ENCODE peak calls at places on chromosomes 2 and 18, in four cellular contexts. One of them, this sample, is unnamed.

GRCh38 chr2:28904295-28904694 is 9.8 kb downstream of the WDR43 start:
- DNase-seq in left ventricle myocardium inferior: no peak
- DNase-seq in ascending aorta: no peak
- DNase-seq in mammary epithelial cell: peak; percentile 28
- DNase-seq in this sample: peak; percentile 55

GRCh38 chr2:212596688-212597087 is 58.1 kb upstream of the ERBB4 start:
- DNase-seq in left ventricle myocardium inferior: no peak
- DNase-seq in ascending aorta: no peak
- DNase-seq in mammary epithelial cell: no peak
- DNase-seq in this sample: no peak

GRCh38 chr2:27752551-27753237 is 18.8 kb upstream of the MRPL33 start:
- DNase-seq in left ventricle myocardium inferior: no peak
- DNase-seq in ascending aorta: no peak
- DNase-seq in mammary epithelial cell: peak; percentile 78
- DNase-seq in this sample: no peak

GRCh38 chr2:235391964-235392615 is 101.8 kb upstream of the AGAP1 start:
- DNase-seq in left ventricle myocardium inferior: no peak
- DNase-seq in ascending aorta: peak; percentile 35
- DNase-seq in mammary epithelial cell: no peak
- DNase-seq in this sample: no peak

GRCh38 chr2:25421746-25422431 is 80.2 kb upstream of the DNMT3A start:
- DNase-seq in left ventricle myocardium inferior: no peak
- DNase-seq in ascending aorta: no peak
- DNase-seq in mammary epithelial cell: no peak
- DNase-seq in this sample: no peak

GRCh38 chr2:161172901-161173540 is 12.8 kb downstream of the TANK start:
- DNase-seq in left ventricle myocardium inferior: no peak
- DNase-seq in ascending aorta: no peak
- DNase-seq in mammary epithelial cell: no peak
- DNase-seq in this sample: no peak

GRCh38 chr2:17199741-17200140 is 318.5 kb downstream of the RAD51AP2 start:
- DNase-seq in left ventricle myocardium inferior: no peak
- DNase-seq in ascending aorta: no peak
- DNase-seq in mammary epithelial cell: no peak
- DNase-seq in this sample: no peak

GRCh38 chr18:47863041-47863440 is 67.4 kb downstream of the SMAD2 start:
- DNase-seq in left ventricle myocardium inferior: no peak
- DNase-seq in ascending aorta: peak; percentile 66
- DNase-seq in mammary epithelial cell: no peak
- DNase-seq in this sample: no peak

GRCh38 chr2:189641565-189641964 is 19.7 kb upstream of the ASNSD1 start:
- DNase-seq in left ventricle myocardium inferior: no peak
- DNase-seq in ascending aorta: no peak
- DNase-seq in mammary epithelial cell: no peak
- DNase-seq in this sample: no peak

GRCh38 chr2:157899125-157899839 is 23.2 kb upstream of the ACVR1 start:
- DNase-seq in left ventricle myocardium inferior: no peak
- DNase-seq in ascending aorta: no peak
- DNase-seq in mammary epithelial cell: no peak
- DNase-seq in this sample: no peak

GRCh38 chr2:173803344-173803893 is 161.8 kb downstream of the SP3 start:
- DNase-seq in left ventricle myocardium inferior: no peak
- DNase-seq in ascending aorta: no peak
- DNase-seq in mammary epithelial cell: no peak
- DNase-seq in this sample: no peak

GRCh38 chr2:200444530-200444929 is 65.3 kb downstream of the KCTD18 start:
- DNase-seq in left ventricle myocardium inferior: no peak
- DNase-seq in ascending aorta: no peak
- DNase-seq in mammary epithelial cell: no peak
- DNase-seq in this sample: no peak

GRCh38 chr18:50286391-50287027 is 983 bp downstream of the CXXC1 start:
- DNase-seq in left ventricle myocardium inferior: no peak
- DNase-seq in ascending aorta: peak; percentile 68
- DNase-seq in mammary epithelial cell: peak; percentile 64
- DNase-seq in this sample: peak; percentile 54

GRCh38 chr18:26489881-26490280 is 58.5 kb downstream of the KCTD1 start:
- DNase-seq in left ventricle myocardium inferior: no peak
- DNase-seq in ascending aorta: no peak
- DNase-seq in mammary epithelial cell: no peak
- DNase-seq in this sample: no peak

GRCh38 chr2:80238692-80239469 is 65.7 kb downstream of the LRRTM1 start:
- DNase-seq in left ventricle myocardium inferior: no peak
- DNase-seq in ascending aorta: no peak
- DNase-seq in mammary epithelial cell: no peak
- DNase-seq in this sample: no peak

GRCh38 chr2:107711941-107712340 is 114.8 kb upstream of the RGPD4 start:
- DNase-seq in left ventricle myocardium inferior: no peak
- DNase-seq in ascending aorta: no peak
- DNase-seq in mammary epithelial cell: no peak
- DNase-seq in this sample: no peak

GRCh38 chr18:74380916-74381315 is 65.3 kb downstream of the C18orf63 start:
- DNase-seq in left ventricle myocardium inferior: no peak
- DNase-seq in ascending aorta: no peak
- DNase-seq in mammary epithelial cell: no peak
- DNase-seq in this sample: no peak

GRCh38 chr2:160331258-160332025 is 131.4 kb upstream of the ITGB6 start:
- DNase-seq in left ventricle myocardium inferior: peak; percentile 49
- DNase-seq in ascending aorta: no peak
- DNase-seq in mammary epithelial cell: no peak
- DNase-seq in this sample: no peak

GRCh38 chr2:21318263-21318662 is 194.5 kb downstream of the TDRD15 start:
- DNase-seq in left ventricle myocardium inferior: no peak
- DNase-seq in ascending aorta: no peak
- DNase-seq in mammary epithelial cell: no peak
- DNase-seq in this sample: no peak

GRCh38 chr2:238286987-238287386 is 1.4 kb downstream of the PER2 start:
- DNase-seq in left ventricle myocardium inferior: no peak
- DNase-seq in ascending aorta: no peak
- DNase-seq in mammary epithelial cell: no peak
- DNase-seq in this sample: no peak

GRCh38 chr2:113977660-113978523 is 88.0 kb downstream of the ACTR3 start:
- DNase-seq in left ventricle myocardium inferior: no peak
- DNase-seq in ascending aorta: no peak
- DNase-seq in mammary epithelial cell: peak; percentile 94
- DNase-seq in this sample: peak; percentile 92

GRCh38 chr2:26640781-26641564 is at the start of gene CIB4:
- DNase-seq in left ventricle myocardium inferior: no peak
- DNase-seq in ascending aorta: no peak
- DNase-seq in mammary epithelial cell: peak; percentile 82
- DNase-seq in this sample: peak; percentile 67

GRCh38 chr2:147094077-147094476 is 750.8 kb upstream of the ACVR2A start:
- DNase-seq in left ventricle myocardium inferior: no peak
- DNase-seq in ascending aorta: no peak
- DNase-seq in mammary epithelial cell: no peak
- DNase-seq in this sample: no peak

GRCh38 chr2:47357475-47357874 is 45.5 kb upstream of the MSH2 start:
- DNase-seq in left ventricle myocardium inferior: no peak
- DNase-seq in ascending aorta: peak; percentile 74
- DNase-seq in mammary epithelial cell: peak; percentile 69
- DNase-seq in this sample: no peak

GRCh38 chr2:162143969-162144368 is 8.1 kb downstream of the GCG start:
- DNase-seq in left ventricle myocardium inferior: no peak
- DNase-seq in ascending aorta: no peak
- DNase-seq in mammary epithelial cell: no peak
- DNase-seq in this sample: no peak

GRCh38 chr18:12946549-12947354 is 1.1 kb upstream of the SEH1L start:
- DNase-seq in left ventricle myocardium inferior: peak; percentile 46
- DNase-seq in ascending aorta: peak; percentile 76
- DNase-seq in mammary epithelial cell: peak; percentile 52
- DNase-seq in this sample: peak; percentile 79

GRCh38 chr2:220499281-220499680 is 871.9 kb downstream of the SLC4A3 start:
- DNase-seq in left ventricle myocardium inferior: peak; percentile 31
- DNase-seq in ascending aorta: peak; percentile 62
- DNase-seq in mammary epithelial cell: peak; percentile 45
- DNase-seq in this sample: peak; percentile 43

GRCh38 chr2:143205106-143205764 is 76.0 kb downstream of the ARHGAP15 start:
- DNase-seq in left ventricle myocardium inferior: no peak
- DNase-seq in ascending aorta: no peak
- DNase-seq in mammary epithelial cell: peak; percentile 50
- DNase-seq in this sample: peak; percentile 95

GRCh38 chr18:42228581-42228980 is 273.5 kb downstream of the PIK3C3 start:
- DNase-seq in left ventricle myocardium inferior: no peak
- DNase-seq in ascending aorta: no peak
- DNase-seq in mammary epithelial cell: no peak
- DNase-seq in this sample: no peak

GRCh38 chr2:209380278-209380677 is 43.6 kb upstream of the MAP2 start:
- DNase-seq in left ventricle myocardium inferior: no peak
- DNase-seq in ascending aorta: no peak
- DNase-seq in mammary epithelial cell: peak; percentile 28
- DNase-seq in this sample: no peak

GRCh38 chr18:77140439-77141109 is 8.0 kb upstream of the MBP start:
- DNase-seq in left ventricle myocardium inferior: peak; percentile 53
- DNase-seq in ascending aorta: no peak
- DNase-seq in mammary epithelial cell: no peak
- DNase-seq in this sample: peak; percentile 38

GRCh38 chr18:76592981-76593381 is 97.9 kb upstream of the ZNF516 start:
- DNase-seq in left ventricle myocardium inferior: no peak
- DNase-seq in ascending aorta: no peak
- DNase-seq in mammary epithelial cell: no peak
- DNase-seq in this sample: no peak

GRCh38 chr2:240564191-240564570 is 4.0 kb downstream of the DUSP28 start:
- DNase-seq in left ventricle myocardium inferior: no peak
- DNase-seq in ascending aorta: no peak
- DNase-seq in mammary epithelial cell: no peak
- DNase-seq in this sample: no peak
- H3K4me1 ChIP-seq in left ventricle myocardium inferior: peaks cover 66% of the 10 kb centered on the region
- H3K4me1 ChIP-seq in ascending aorta: peaks cover 27% of the 10 kb centered on the region
- H3K4me1 ChIP-seq in mammary epithelial cell: peaks cover 51% of the 10 kb centered on the region
- H3K4me1 ChIP-seq in this sample: peaks cover 17% of the 10 kb centered on the region

GRCh38 chr2:109690822-109691541 is 76.8 kb downstream of the SOWAHC start:
- DNase-seq in left ventricle myocardium inferior: peak; percentile 61
- DNase-seq in ascending aorta: peak; percentile 81
- DNase-seq in mammary epithelial cell: no peak
- DNase-seq in this sample: no peak

GRCh38 chr2:109694190-109694589 is 80.0 kb downstream of the SOWAHC start:
- DNase-seq in left ventricle myocardium inferior: no peak
- DNase-seq in ascending aorta: no peak
- DNase-seq in mammary epithelial cell: peak; percentile 54
- DNase-seq in this sample: peak; percentile 68

GRCh38 chr2:109689973-109690372 is 75.8 kb downstream of the SOWAHC start:
- DNase-seq in left ventricle myocardium inferior: no peak
- DNase-seq in ascending aorta: no peak
- DNase-seq in mammary epithelial cell: no peak
- DNase-seq in this sample: no peak

GRCh38 chr2:109690457-109690821 is 76.3 kb downstream of the SOWAHC start:
- DNase-seq in left ventricle myocardium inferior: no peak
- DNase-seq in ascending aorta: no peak
- DNase-seq in mammary epithelial cell: no peak
- DNase-seq in this sample: no peak

DNA sequence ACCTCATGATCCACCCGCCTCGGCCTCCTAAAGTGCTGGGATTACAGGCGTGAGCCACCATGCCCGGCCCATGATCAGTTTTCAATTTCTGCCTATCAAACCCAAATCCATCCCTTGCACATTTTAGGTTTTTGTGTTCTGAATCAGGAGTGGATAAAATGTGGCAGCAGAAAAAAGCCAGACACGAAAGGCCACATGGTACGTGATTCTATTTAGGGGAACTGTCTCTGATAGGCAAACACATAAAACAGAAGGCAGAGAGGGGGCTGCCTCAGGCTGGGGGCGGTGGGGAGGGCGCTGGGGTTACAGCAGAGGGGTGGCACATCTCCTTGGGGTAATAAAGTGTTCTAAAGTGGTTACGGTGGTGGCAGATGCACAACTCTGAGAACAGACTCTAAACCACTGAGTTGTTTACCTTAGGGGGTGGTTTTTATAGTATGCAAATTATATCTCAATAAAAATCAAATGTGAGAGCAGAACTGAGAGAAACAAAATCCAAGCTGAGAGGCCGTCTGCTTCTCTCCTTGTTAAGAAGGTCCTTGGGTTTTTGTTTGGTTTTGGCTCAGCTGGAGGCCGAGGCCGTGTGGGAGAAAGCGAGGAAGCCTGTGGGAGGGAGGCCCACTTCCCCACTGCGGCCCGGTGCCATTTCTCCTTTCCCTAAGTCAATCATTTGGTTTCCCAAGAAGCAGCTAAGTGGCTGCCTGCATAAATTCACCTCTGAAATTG is 78.0 kb downstream of the SOWAHC start:
- DNase-seq in left ventricle myocardium inferior: no peak
- DNase-seq in ascending aorta: no peak
- DNase-seq in mammary epithelial cell: no peak
- DNase-seq in this sample: no peak
- H3K4me1 ChIP-seq in left ventricle myocardium inferior: peaks cover 37% of the 10 kb centered on the region
- H3K4me1 ChIP-seq in ascending aorta: peaks cover 28% of the 10 kb centered on the region
- H3K4me1 ChIP-seq in mammary epithelial cell: peaks cover 11% of the 10 kb centered on the region
- H3K4me1 ChIP-seq in this sample: peaks cover 4% of the 10 kb centered on the region

DNA sequence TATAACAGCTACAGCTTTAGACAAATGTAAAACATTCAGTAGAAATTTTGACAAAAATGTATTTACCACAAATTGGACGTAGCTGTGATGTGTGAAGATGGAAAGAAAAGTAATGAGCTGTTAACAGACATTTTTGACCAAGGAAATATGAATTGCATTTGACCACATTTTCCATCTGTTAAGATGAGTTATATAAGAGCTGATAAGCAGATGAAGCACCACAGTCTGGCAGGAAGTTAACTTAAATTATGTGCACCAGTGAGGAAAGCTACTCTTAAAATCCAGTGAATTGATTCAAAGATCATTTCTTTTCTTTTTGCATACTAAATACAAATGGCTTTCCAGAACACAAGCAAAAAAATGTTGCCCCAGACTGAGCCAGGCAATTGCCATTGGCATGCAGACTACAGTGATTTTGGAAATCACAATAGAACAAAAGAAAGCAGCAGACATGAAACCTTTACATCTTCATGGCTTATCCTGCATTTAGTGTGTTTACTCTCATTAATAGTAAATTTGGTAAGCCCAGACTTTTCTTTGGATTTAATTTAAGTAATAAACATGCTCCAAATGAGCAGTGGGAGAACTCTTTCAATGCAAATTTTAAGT is 493.7 kb downstream of the TMX3 start:
- DNase-seq in left ventricle myocardium inferior: no peak
- DNase-seq in ascending aorta: no peak
- DNase-seq in mammary epithelial cell: no peak
- DNase-seq in this sample: no peak
- H3K4me1 ChIP-seq in left ventricle myocardium inferior: no peaks in the 10 kb centered on the region
- H3K4me1 ChIP-seq in ascending aorta: peaks cover 4% of the 10 kb centered on the region
- H3K4me1 ChIP-seq in mammary epithelial cell: no peaks in the 10 kb centered on the region
- H3K4me1 ChIP-seq in this sample: no peaks in the 10 kb centered on the region

GRCh38 chr2:30380824-30381223 is 66.2 kb upstream of the LCLAT1 start:
- DNase-seq in left ventricle myocardium inferior: no peak
- DNase-seq in ascending aorta: no peak
- DNase-seq in mammary epithelial cell: no peak
- DNase-seq in this sample: no peak
- H3K4me1 ChIP-seq in left ventricle myocardium inferior: no peaks in the 10 kb centered on the region
- H3K4me1 ChIP-seq in ascending aorta: no peaks in the 10 kb centered on the region
- H3K4me1 ChIP-seq in mammary epithelial cell: no peaks in the 10 kb centered on the region
- H3K4me1 ChIP-seq in this sample: no peaks in the 10 kb centered on the region